ENCODE peak calls at places on chromosome 2, in four cellular contexts. W is brain microvascular endothelial cell; L is tibial artery; H is stimulated activated CD8-positive, alpha-beta memory T cell treated with anti-CD3 and anti-CD28 coated beads, Interleukin-2, amount 100 ng/mL, for 1 hour. Y is an unnamed sample.

GRCh38 chr2:105749583-105750399 is 5.1 kb downstream of the NCK2 start:
- DNase-seq in W (peak), H (no peak), L (no peak), Y (no peak)

GRCh38 chr2:174024524-174025270 is 59.5 kb upstream of the SP3 start:
- DNase-seq in H (no peak), L (peak), W (peak), Y (peak)

GRCh38 chr2:15334650-15335326 is 226.3 kb downstream of the NBAS start:
- DNase-seq in H (no peak), W (peak), L (no peak), Y (no peak)

GRCh38 chr2:182435754-182436153 is 8.9 kb upstream of the PDE1A start:
- DNase-seq in H (no peak), L (no peak), W (peak), Y (no peak)

GRCh38 chr2:23636412-23636811 is 251.4 kb downstream of the KLHL29 start:
- DNase-seq in H (no peak), W (no peak), L (peak), Y (no peak)

GRCh38 chr2:88212251-88212790 is 42.2 kb downstream of the THNSL2 start:
- DNase-seq in H (no peak), W (no peak), L (no peak), Y (no peak)

GRCh38 chr2:121099329-121100318 is 185.4 kb downstream of the TFCP2L1 start:
- DNase-seq in W (no peak), L (no peak), H (no peak), Y (peak)

GRCh38 chr2:42962521-42962953 is 170.2 kb upstream of the HAAO start:
- DNase-seq in H (no peak), L (no peak), W (no peak), Y (no peak)

GRCh38 chr2:200703132-200703925 is 108.4 kb upstream of the BZW1 start:
- DNase-seq in H (no peak), W (peak), L (no peak), Y (no peak)

GRCh38 chr2:154133823-154134222 is 262.1 kb downstream of the GALNT13 start:
- DNase-seq in L (peak), H (no peak), W (no peak), Y (no peak)

GRCh38 chr2:47771211-47771610 is 11.7 kb upstream of the MSH6 start:
- DNase-seq in H (no peak), W (peak), L (no peak), Y (no peak)

GRCh38 chr2:15460112-15460620 is 101.0 kb downstream of the NBAS start:
- DNase-seq in L (no peak), W (no peak), H (no peak), Y (no peak)

GRCh38 chr2:46960618-46961017 is 45.0 kb upstream of the MCFD2 start:
- DNase-seq in L (no peak), H (no peak), W (no peak), Y (no peak)

GRCh38 chr2:128269358-128270305 is 49.0 kb downstream of the HS6ST1 start:
- DNase-seq in L (peak), W (no peak), H (no peak), Y (peak)

GRCh38 chr2:16973586-16974274 is 308.1 kb upstream of the CYRIA start:
- DNase-seq in L (no peak), H (no peak), W (peak), Y (no peak)

Y was measured in sigmoid colon.